ENCODE peak calls at places on chromosomes 16 and 17, in four cellular contexts. P is esophagus muscularis mucosa, E is HFFc6, A is activated B cell treated with CpG ODN at 0.5 μM for 24 hours. U is an unnamed sample.

GRCh38 chr17:15348030-15348429 is 6.6 kb upstream of the TEKT3 start:
- DNase-seq in P (no peak), E (peak), A (no peak), U (no peak)

GRCh38 chr16:58098207-58099096 is 30.7 kb downstream of the CFAP20 start:
- DNase-seq in P (no peak), E (peak), A (no peak), U (no peak)

GRCh38 chr16:71410146-71410545 is 31.7 kb downstream of the TLE7 start:
- DNase-seq in P (no peak), E (no peak), A (no peak), U (no peak)

GRCh38 chr17:7855643-7856080 is 796 bp downstream of the TMEM88 start:
- DNase-seq in P (no peak), E (no peak), A (peak), U (no peak)

GRCh38 chr17:82820278-82821251 is 19.3 kb downstream of the ZNF750 start:
- DNase-seq in P (no peak), E (no peak), A (no peak), U (no peak)

GRCh38 chr17:50689956-50690886 is 17.5 kb downstream of the ANKRD40 start:
- DNase-seq in P (no peak), E (no peak), A (no peak), U (no peak)

GRCh38 chr17:61000911-61001310 is 323.3 kb downstream of the BCAS3 start:
- DNase-seq in P (no peak), E (peak), A (no peak), U (no peak)

GRCh38 chr16:55508271-55508921 is 476 bp upstream of the LPCAT2 start:
- DNase-seq in P (no peak), E (no peak), A (no peak), U (no peak)

GRCh38 chr17:5610956-5611355 is 26.6 kb upstream of the NLRP1 start:
- DNase-seq in P (no peak), E (no peak), A (no peak), U (no peak)

GRCh38 chr16:86994651-86995171 is 322.5 kb downstream of the C16orf95 start:
- DNase-seq in P (no peak), E (peak), A (no peak), U (no peak)

GRCh38 chr16:50627419-50627818 is 53.7 kb downstream of the SNX20 start:
- DNase-seq in P (peak), E (peak), A (no peak), U (no peak)
- TF ChIP-seq CTCF in P (peak), E (peak), A (no peak), U (no peak)

GRCh38 chr17:73003487-73003886 is 89.0 kb downstream of the SLC39A11 start:
- DNase-seq in P (no peak), E (no peak), A (no peak), U (no peak)
- TF ChIP-seq CTCF in P (no peak), E (no peak), A (no peak), U (no peak)

GRCh38 chr16:53305743-53306142 is 128.5 kb upstream of the RBL2 start:
- DNase-seq in P (no peak), E (no peak), A (no peak), U (no peak)
- TF ChIP-seq CTCF in P (no peak), E (no peak), A (no peak), U (no peak)

DNA sequence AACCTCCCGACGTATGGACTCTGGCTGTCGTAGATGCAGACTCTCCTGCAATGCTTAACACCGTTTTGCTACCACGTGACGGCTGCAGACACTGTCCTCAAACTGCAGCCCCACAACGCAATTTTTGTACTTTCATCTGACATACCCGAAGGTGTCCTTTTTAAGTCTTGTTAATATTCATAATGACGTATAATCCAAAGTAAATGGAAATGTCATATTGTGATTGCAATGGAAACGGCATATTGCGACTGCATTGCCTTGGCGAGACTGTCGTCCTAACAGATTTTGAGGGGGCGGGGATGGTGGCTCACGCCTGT is 79.3 kb upstream of the TBC1D3K start:
- DNase-seq in P (no peak), E (no peak), A (no peak), U (no peak)
- TF ChIP-seq CTCF in P (no peak), E (peak), A (no peak), U (no peak)

U was measured in osteocyte.